ENCODE peak calls at places on chromosome 20, in seven cellular contexts. Y, M, V, U, P, S and R are unnamed samples.

GRCh38 chr20:35395728-35396127 is 16.0 kb downstream of the UQCC1 start:
- DNase-seq in Y (no peak), M (no peak), V (no peak), U (peak; percentile 66), P (peak; percentile 69), S (no peak), R (no peak)

GRCh38 chr20:53750827-53751393 is 157.3 kb upstream of the ZNF217 start:
- DNase-seq in Y (no peak), M (no peak), V (no peak), U (no peak), P (peak; percentile 52), S (no peak), R (no peak)

GRCh38 chr20:25225642-25226432 is 22.0 kb upstream of the PYGB start:
- DNase-seq in Y (no peak), M (no peak), V (no peak), U (no peak), P (no peak), S (no peak), R (no peak)

GRCh38 chr20:59664389-59665055 is 60.2 kb downstream of the PHACTR3 start:
- DNase-seq in Y (no peak), M (no peak), V (no peak), U (no peak), P (no peak), S (no peak), R (no peak)

GRCh38 chr20:49385471-49385870 is 97.0 kb downstream of the KCNB1 start:
- DNase-seq in Y (no peak), M (no peak), V (no peak), U (no peak), P (peak; percentile 64), S (no peak), R (no peak)

GRCh38 chr20:1631309-1632227 is 11.8 kb upstream of the SIRPB1 start:
- DNase-seq in Y (no peak), M (no peak), V (no peak), U (no peak), P (no peak), S (no peak), R (no peak)

GRCh38 chr20:8853805-8854338 is 215.0 kb upstream of the PLCB4 start:
- DNase-seq in Y (no peak), M (no peak), V (peak; percentile 4), U (peak; percentile 9), P (peak; percentile 86), S (no peak), R (no peak)

GRCh38 chr20:57830515-57830895 is 120.7 kb upstream of the PMEPA1 start:
- DNase-seq in Y (no peak), M (no peak), V (no peak), U (no peak), P (no peak), S (no peak), R (no peak)

GRCh38 chr20:25859649-25860530 is 163.2 kb upstream of the ZNF337 start:
- DNase-seq in Y (peak; percentile 73), M (no peak), V (peak; percentile 85), U (peak; percentile 71), P (peak; percentile 71), S (peak; percentile 68), R (peak; percentile 70)

GRCh38 chr20:17557675-17558006 is 12.2 kb upstream of the DSTN start:
- DNase-seq in Y (no peak), M (no peak), V (no peak), U (no peak), P (peak; percentile 87), S (no peak), R (no peak)

GRCh38 chr20:19737025-19737424 is 21.0 kb upstream of the RIN2 start:
- DNase-seq in Y (no peak), M (no peak), V (no peak), U (peak; percentile 14), P (peak; percentile 70), S (no peak), R (peak; percentile 87)

GRCh38 chr20:6081236-6081635 is 27.4 kb upstream of the LRRN4 start:
- DNase-seq in Y (no peak), M (no peak), V (no peak), U (peak; percentile 92), P (peak; percentile 37), S (no peak), R (no peak)

GRCh38 chr20:24987244-24987643 is 5.3 kb downstream of the APMAP start:
- DNase-seq in Y (no peak), M (no peak), V (no peak), U (no peak), P (no peak), S (no peak), R (no peak)

GRCh38 chr20:61413752-61414151 is 161.7 kb downstream of the CDH4 start:
- DNase-seq in Y (no peak), M (no peak), V (no peak), U (no peak), P (no peak), S (no peak), R (no peak)

GRCh38 chr20:45041464-45042337 is 59.2 kb downstream of the KCNS1 start:
- DNase-seq in Y (no peak), M (no peak), V (no peak), U (no peak), P (peak; percentile 93), S (no peak), R (no peak)

GRCh38 chr20:42027746-42028268 is 409.6 kb upstream of the CHD6 start:
- DNase-seq in Y (no peak), M (no peak), V (no peak), U (no peak), P (no peak), S (no peak), R (no peak)

GRCh38 chr20:58432190-58432954 is 43.3 kb downstream of the VAPB start:
- DNase-seq in Y (no peak), M (no peak), V (no peak), U (no peak), P (no peak), S (no peak), R (no peak)

GRCh38 chr20:41587956-41588355 is 30.2 kb downstream of the CHD6 start:
- DNase-seq in Y (no peak), M (no peak), V (no peak), U (no peak), P (peak; percentile 84), S (no peak), R (no peak)

GRCh38 chr20:36941403-36941835 is 10.1 kb downstream of the SAMHD1 start:
- DNase-seq in Y (no peak), M (peak; percentile 4), V (no peak), U (peak; percentile 57), P (peak; percentile 13), S (no peak), R (no peak)